ENCODE peak calls at places on chromosomes 16 and 17, in six cellular contexts. One of them, this sample, is unnamed.

GRCh38 chr17:33233855-33234228 is 59.3 kb downstream of the ASIC2 start:
- DNase-seq in endothelial cell: no peak
- DNase-seq in hypothalamus: no peak
- DNase-seq in substantia nigra: peak
- DNase-seq in RWPE1: no peak
- DNase-seq in naive thymus-derived CD4-positive, alpha-beta T cell: no peak
- DNase-seq in this sample: no peak

GRCh38 chr17:12712941-12713340 is 47.3 kb downstream of the MYOCD start:
- DNase-seq in endothelial cell: no peak
- DNase-seq in hypothalamus: no peak
- DNase-seq in naive thymus-derived CD4-positive, alpha-beta T cell: no peak
- DNase-seq in substantia nigra: no peak
- DNase-seq in RWPE1: no peak
- DNase-seq in this sample: no peak

GRCh38 chr17:37045271-37045946 is 96.7 kb downstream of the AATF start:
- DNase-seq in substantia nigra: no peak
- DNase-seq in hypothalamus: peak
- DNase-seq in endothelial cell: no peak
- DNase-seq in naive thymus-derived CD4-positive, alpha-beta T cell: no peak
- DNase-seq in RWPE1: no peak
- DNase-seq in this sample: no peak

GRCh38 chr16:79307214-79307613 is 293.3 kb downstream of the MAF start:
- DNase-seq in substantia nigra: peak
- DNase-seq in hypothalamus: peak
- DNase-seq in naive thymus-derived CD4-positive, alpha-beta T cell: no peak
- DNase-seq in endothelial cell: no peak
- DNase-seq in RWPE1: no peak
- DNase-seq in this sample: no peak

GRCh38 chr16:56519459-56520250 is at the start of gene BBS2:
- DNase-seq in naive thymus-derived CD4-positive, alpha-beta T cell: peak
- DNase-seq in endothelial cell: peak
- DNase-seq in hypothalamus: peak
- DNase-seq in RWPE1: peak
- DNase-seq in substantia nigra: peak
- DNase-seq in this sample: peak

GRCh38 chr17:1783834-1784611 is 22.2 kb downstream of the SERPINF1 start:
- DNase-seq in hypothalamus: peak
- DNase-seq in RWPE1: peak
- DNase-seq in naive thymus-derived CD4-positive, alpha-beta T cell: no peak
- DNase-seq in substantia nigra: no peak
- DNase-seq in endothelial cell: no peak
- DNase-seq in this sample: no peak

GRCh38 chr17:16417399-16417798 is 2.0 kb downstream of the TRPV2 start:
- DNase-seq in RWPE1: no peak
- DNase-seq in naive thymus-derived CD4-positive, alpha-beta T cell: no peak
- DNase-seq in substantia nigra: no peak
- DNase-seq in hypothalamus: no peak
- DNase-seq in endothelial cell: no peak
- DNase-seq in this sample: no peak

GRCh38 chr17:78241277-78242023 is 10.0 kb downstream of the TMEM235 start:
- DNase-seq in RWPE1: peak
- DNase-seq in endothelial cell: no peak
- DNase-seq in naive thymus-derived CD4-positive, alpha-beta T cell: no peak
- DNase-seq in substantia nigra: peak
- DNase-seq in hypothalamus: peak
- DNase-seq in this sample: peak

GRCh38 chr17:2796164-2797140 is at the start of gene RAP1GAP2:
- DNase-seq in naive thymus-derived CD4-positive, alpha-beta T cell: peak
- DNase-seq in RWPE1: no peak
- DNase-seq in substantia nigra: no peak
- DNase-seq in endothelial cell: no peak
- DNase-seq in hypothalamus: peak
- DNase-seq in this sample: peak

GRCh38 chr17:31308372-31308905 is 5.4 kb downstream of the EVI2B start:
- DNase-seq in naive thymus-derived CD4-positive, alpha-beta T cell: no peak
- DNase-seq in substantia nigra: no peak
- DNase-seq in endothelial cell: no peak
- DNase-seq in hypothalamus: no peak
- DNase-seq in RWPE1: no peak
- DNase-seq in this sample: no peak

GRCh38 chr16:87375426-87376135 is 8.0 kb downstream of the FBXO31 start:
- DNase-seq in endothelial cell: no peak
- DNase-seq in substantia nigra: no peak
- DNase-seq in hypothalamus: no peak
- DNase-seq in naive thymus-derived CD4-positive, alpha-beta T cell: no peak
- DNase-seq in RWPE1: peak
- DNase-seq in this sample: no peak

GRCh38 chr17:27239046-27239445 is 54.9 kb upstream of the WSB1 start:
- DNase-seq in endothelial cell: no peak
- DNase-seq in RWPE1: no peak
- DNase-seq in substantia nigra: no peak
- DNase-seq in naive thymus-derived CD4-positive, alpha-beta T cell: no peak
- DNase-seq in hypothalamus: no peak
- DNase-seq in this sample: no peak

GRCh38 chr17:79201536-79202227 is 127.1 kb downstream of the ENGASE start:
- DNase-seq in endothelial cell: no peak
- DNase-seq in hypothalamus: no peak
- DNase-seq in substantia nigra: no peak
- DNase-seq in naive thymus-derived CD4-positive, alpha-beta T cell: no peak
- DNase-seq in RWPE1: peak
- DNase-seq in this sample: no peak

GRCh38 chr16:15516609-15517008 is 82.2 kb downstream of the BMERB1 start:
- DNase-seq in naive thymus-derived CD4-positive, alpha-beta T cell: no peak
- DNase-seq in hypothalamus: no peak
- DNase-seq in endothelial cell: no peak
- DNase-seq in substantia nigra: no peak
- DNase-seq in RWPE1: no peak
- DNase-seq in this sample: no peak

GRCh38 chr17:48261297-48261880 is 153.8 kb downstream of the SNX11 start:
- DNase-seq in endothelial cell: peak
- DNase-seq in RWPE1: no peak
- DNase-seq in naive thymus-derived CD4-positive, alpha-beta T cell: no peak
- DNase-seq in hypothalamus: no peak
- DNase-seq in substantia nigra: no peak
- DNase-seq in this sample: no peak